ENCODE peak calls at places on chromosome 3, in eight cellular contexts. L is HCT116; M is endothelial cell of umbilical vein; P is cardiac muscle cell; A is mammary epithelial cell; W is tibial artery; S is heart right ventricle; I is CD8-positive, alpha-beta T cell. B is an unnamed sample. For H3K4me1, the result is how much of the 10 kb centered on the place peaks cover.

GRCh38 chr3:152073267-152073666 is 195.5 kb upstream of the MBNL1 start:
- DNase-seq in L (no peak), M (peak), P (no peak), A (no peak), W (no peak), S (no peak), I (no peak), B (peak)

GRCh38 chr3:132342183-132342582 is 25.0 kb downstream of the ACP3 start:
- DNase-seq in L (no peak), M (no peak), P (peak), A (no peak), W (no peak), S (no peak), I (no peak), B (no peak)

GRCh38 chr3:151971814-151972579 is 98.6 kb downstream of the SUCNR1 start:
- DNase-seq in L (peak), M (no peak), P (peak), A (no peak), W (no peak), S (no peak), I (no peak), B (no peak)

GRCh38 chr3:44065311-44065710 is 176.4 kb upstream of the TOPAZ1 start:
- DNase-seq in L (no peak), M (no peak), P (peak), A (peak), W (no peak), S (peak), I (no peak), B (no peak)

GRCh38 chr3:121957674-121958419 is 63.6 kb downstream of the SLC15A2 start:
- DNase-seq in L (no peak), M (no peak), P (no peak), A (no peak), W (peak), S (peak), I (no peak), B (no peak)

GRCh38 chr3:102307442-102307841 is 127.4 kb upstream of the ZPLD1 start:
- DNase-seq in L (no peak), M (no peak), P (no peak), A (no peak), W (no peak), S (no peak), I (no peak), B (no peak)

GRCh38 chr3:109346770-109347295 is 9.5 kb upstream of the DPPA4 start:
- DNase-seq in L (no peak), M (no peak), P (no peak), A (no peak), W (no peak), S (no peak), I (no peak), B (no peak)

GRCh38 chr3:46694520-46694919 is 1.0 kb upstream of the ALS2CL start:
- DNase-seq in L (no peak), M (no peak), P (no peak), A (no peak), W (no peak), S (no peak), I (no peak), B (no peak)

GRCh38 chr3:169792359-169792758 is 19.2 kb downstream of the MYNN start:
- DNase-seq in L (no peak), M (no peak), P (no peak), A (no peak), W (no peak), S (no peak), I (no peak), B (no peak)

GRCh38 chr3:187871204-187871591 is 125.9 kb upstream of the BCL6 start:
- DNase-seq in L (no peak), M (no peak), P (no peak), A (no peak), W (no peak), S (no peak), I (no peak), B (no peak)

GRCh38 chr3:196677353-196677752 is 34.7 kb downstream of the CEP19 start:
- DNase-seq in L (no peak), M (no peak), P (no peak), A (no peak), W (no peak), S (no peak), I (no peak), B (no peak)

GRCh38 chr3:196673632-196674031 is 34.1 kb downstream of the NRROS start:
- DNase-seq in L (no peak), M (no peak), P (no peak), A (no peak), W (no peak), S (no peak), I (no peak), B (no peak)

GRCh38 chr3:196677929-196678328 is 34.1 kb downstream of the CEP19 start:
- DNase-seq in L (no peak), M (no peak), P (no peak), A (no peak), W (no peak), S (no peak), I (no peak), B (no peak)
- H3K27ac ChIP-seq in L (no peak), M (no peak), P (no peak), A (no peak), W (no peak), S (no peak), I (no peak), B (no peak)

DNA sequence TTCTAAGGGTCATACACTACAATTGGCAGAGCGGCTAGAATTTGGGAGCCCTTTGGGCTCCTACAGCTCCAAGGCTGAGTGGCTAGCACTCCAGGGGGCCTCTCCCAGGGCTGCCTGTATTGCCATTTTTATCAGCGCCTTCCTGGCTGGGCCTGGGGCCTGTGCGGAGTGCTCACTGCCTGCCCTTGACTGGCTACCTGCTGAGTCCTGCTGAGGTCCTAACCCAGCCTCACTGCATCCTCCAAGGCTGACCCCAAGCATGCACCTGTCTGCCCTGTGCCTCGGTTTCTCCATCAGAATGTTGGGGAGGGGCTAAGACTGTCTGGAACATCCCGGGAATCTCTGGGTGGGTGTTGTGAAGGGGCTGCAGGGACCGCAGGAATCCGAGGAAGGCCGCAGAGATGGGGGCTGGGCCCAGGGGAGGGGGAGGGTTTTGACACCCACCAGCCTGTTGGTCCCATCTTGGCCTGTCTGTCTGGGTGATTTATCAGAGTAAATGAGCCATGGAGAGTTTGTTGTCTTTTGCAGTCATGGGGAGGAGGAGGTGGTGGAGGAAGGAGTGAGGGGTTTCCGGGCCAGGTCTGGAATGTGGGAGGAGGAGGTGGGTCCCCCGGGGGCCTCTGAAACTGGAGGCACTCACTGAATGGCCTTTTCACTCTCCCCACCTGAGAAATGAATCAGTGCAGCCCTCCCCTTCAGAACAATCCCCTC is 11.3 kb downstream of the SEMA3F start:
- DNase-seq in L (no peak), M (no peak), P (no peak), A (no peak), W (no peak), S (no peak), I (no peak), B (no peak)
- H3K4me1 ChIP-seq in L (under half), M (half or more), P (under half), A (half or more), W (half or more), S (half or more), I (under half), B (under half)

GRCh38 chr3:3801510-3801841 is 2.2 kb downstream of the LRRN1 start:
- DNase-seq in L (no peak), M (no peak), P (no peak), A (no peak), W (no peak), S (no peak), I (no peak), B (no peak)
- H3K27ac ChIP-seq in L (no peak), M (no peak), P (no peak), A (no peak), W (no peak), S (no peak), I (no peak), B (no peak)

DNA sequence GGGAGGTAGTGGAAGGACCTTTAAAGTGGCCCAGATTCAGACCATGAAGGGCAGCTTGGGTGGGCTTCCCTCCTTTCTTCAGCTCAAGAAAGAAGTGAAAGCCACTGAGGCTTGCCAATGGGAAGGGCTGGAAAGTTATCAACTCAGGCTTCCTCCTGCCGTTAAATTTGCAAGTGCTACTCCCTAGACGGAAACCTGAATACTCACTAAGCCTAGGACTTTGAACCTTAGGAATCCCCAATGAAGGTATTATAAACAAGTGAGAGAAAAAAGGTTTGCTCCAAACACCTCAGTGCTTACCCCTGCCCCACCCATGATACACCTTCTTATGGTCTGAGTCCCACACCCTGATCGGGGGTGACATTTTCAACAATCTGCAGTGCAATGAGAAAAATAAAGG is 396.4 kb downstream of the SHQ1 start:
- DNase-seq in L (no peak), M (no peak), P (no peak), A (no peak), W (no peak), S (no peak), I (no peak), B (no peak)
- H3K4me1 ChIP-seq in L (under half), M (under half), P (under half), A (under half), W (under half), S (under half), I (under half), B (under half)

DNA sequence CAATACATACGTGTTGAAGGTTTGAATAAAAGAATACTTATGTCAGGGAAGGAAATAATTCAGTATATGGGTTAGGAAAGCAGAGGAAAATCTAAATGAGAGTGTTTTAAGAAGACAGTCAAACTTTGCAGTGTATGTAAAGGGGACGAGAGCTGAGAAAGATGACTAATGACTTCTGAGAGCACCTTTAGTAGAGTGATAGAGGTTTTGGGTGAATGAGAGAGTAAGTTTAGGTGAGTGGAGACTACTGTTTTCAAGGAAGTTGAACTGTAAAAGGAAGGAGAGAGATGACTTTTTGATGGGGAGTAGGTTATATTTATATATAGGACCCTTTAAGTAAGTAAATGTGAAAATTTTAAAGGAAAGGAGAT is 9.4 kb downstream of the TBC1D23 start:
- DNase-seq in L (no peak), M (no peak), P (no peak), A (no peak), W (no peak), S (no peak), I (no peak), B (no peak)
- H3K27ac ChIP-seq in L (peak), M (no peak), P (no peak), A (peak), W (no peak), S (no peak), I (no peak), B (peak)

DNA sequence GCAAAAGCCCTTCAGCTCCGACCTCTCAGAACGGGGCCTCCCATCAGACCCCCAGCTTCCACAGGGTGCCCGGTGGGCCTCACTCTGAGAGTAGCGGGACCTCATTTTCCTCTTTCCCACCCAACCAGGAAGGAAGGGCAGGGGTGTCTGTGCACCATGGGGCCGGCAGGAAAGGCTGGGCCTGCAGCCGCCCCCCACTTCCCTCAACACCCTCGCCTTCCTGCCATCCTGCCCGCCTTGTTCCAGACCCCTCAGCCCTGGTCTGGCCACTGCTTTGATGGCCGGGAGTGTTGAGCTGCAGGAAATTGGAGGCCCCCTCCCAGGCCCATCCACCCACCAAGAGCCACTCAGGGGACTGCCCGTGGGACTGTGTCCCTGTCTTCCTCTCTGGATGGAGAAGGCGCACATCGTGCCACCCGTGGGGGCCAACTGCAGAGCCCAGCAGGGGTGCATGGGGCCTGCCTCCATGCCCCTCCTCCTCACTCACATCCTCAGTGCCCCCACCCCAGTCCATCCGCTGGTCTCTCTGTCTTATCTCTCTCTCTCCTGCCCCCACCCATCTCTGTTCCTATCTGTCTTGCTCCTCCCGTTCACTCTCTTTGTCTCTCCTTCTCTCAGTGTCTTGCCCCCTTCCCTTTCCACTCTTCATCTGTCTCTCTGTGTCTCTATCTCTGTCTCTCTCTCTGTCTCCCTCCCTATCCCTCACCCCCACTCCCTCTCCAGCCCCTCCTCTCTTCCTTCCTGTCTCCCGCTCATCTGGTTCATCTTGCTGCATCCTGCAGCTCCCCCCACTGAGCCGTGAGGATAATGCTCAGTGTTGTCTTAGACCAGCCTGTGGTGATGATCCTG is 1.8 kb upstream of the PLXND1 start:
- DNase-seq in L (no peak), M (peak), P (no peak), A (no peak), W (no peak), S (no peak), I (no peak), B (peak)
- H3K4me1 ChIP-seq in L (half or more), M (half or more), P (under half), A (under half), W (half or more), S (under half), I (under half), B (half or more)

GRCh38 chr3:136994772-136995516 is 37.2 kb downstream of the IL20RB start:
- DNase-seq in L (no peak), M (peak), P (no peak), A (peak), W (peak), S (peak), I (no peak), B (no peak)
- H3K27ac ChIP-seq in L (no peak), M (peak), P (no peak), A (peak), W (peak), S (peak), I (no peak), B (no peak)